ENCODE peak calls at places on chromosomes 16 and 17, in four cellular contexts. One of them, this sample, is unnamed.

GRCh38 chr17:36069131-36069530 is 5.1 kb downstream of the CCL18 start:
- DNase-seq in H4: no peak
- DNase-seq in stromal cell of bone marrow: no peak
- DNase-seq in neuronal stem cell: no peak
- DNase-seq in this sample: no peak

GRCh38 chr16:57092786-57093301 is 461 bp downstream of the CPNE2 start:
- DNase-seq in neuronal stem cell: no peak
- DNase-seq in H4: no peak
- DNase-seq in stromal cell of bone marrow: no peak
- DNase-seq in this sample: peak

GRCh38 chr17:66644311-66644710 is 190.6 kb upstream of the CACNG5 start:
- DNase-seq in stromal cell of bone marrow: no peak
- DNase-seq in H4: no peak
- DNase-seq in neuronal stem cell: no peak
- DNase-seq in this sample: no peak

GRCh38 chr16:760498-761343 is at the start of gene MSLN:
- DNase-seq in neuronal stem cell: no peak
- DNase-seq in H4: no peak
- DNase-seq in stromal cell of bone marrow: no peak
- DNase-seq in this sample: no peak

GRCh38 chr17:51189628-51190027 is 23.4 kb downstream of the NME2 start:
- DNase-seq in stromal cell of bone marrow: no peak
- DNase-seq in H4: no peak
- DNase-seq in neuronal stem cell: no peak
- DNase-seq in this sample: no peak

GRCh38 chr17:17315142-17315821 is 12.1 kb downstream of the NT5M start:
- DNase-seq in neuronal stem cell: no peak
- DNase-seq in H4: no peak
- DNase-seq in stromal cell of bone marrow: no peak
- DNase-seq in this sample: no peak

GRCh38 chr16:69921125-69921524 is 30.0 kb upstream of the CLEC18A start:
- DNase-seq in H4: no peak
- DNase-seq in stromal cell of bone marrow: peak
- DNase-seq in neuronal stem cell: no peak
- DNase-seq in this sample: no peak

GRCh38 chr16:12458591-12459400 is 344.9 kb downstream of the CPPED1 start:
- DNase-seq in stromal cell of bone marrow: no peak
- DNase-seq in H4: no peak
- DNase-seq in neuronal stem cell: no peak
- DNase-seq in this sample: peak

GRCh38 chr17:35923609-35924114 is 6.9 kb downstream of the RDM1 start:
- DNase-seq in neuronal stem cell: no peak
- DNase-seq in stromal cell of bone marrow: no peak
- DNase-seq in H4: no peak
- DNase-seq in this sample: no peak

GRCh38 chr17:21129023-21129681 is 2.4 kb downstream of the DHRS7B start:
- DNase-seq in neuronal stem cell: no peak
- DNase-seq in stromal cell of bone marrow: peak
- DNase-seq in H4: no peak
- DNase-seq in this sample: no peak

GRCh38 chr17:21171309-21171922 is 42.5 kb downstream of the TMEM11 start:
- DNase-seq in neuronal stem cell: no peak
- DNase-seq in H4: no peak
- DNase-seq in stromal cell of bone marrow: no peak
- DNase-seq in this sample: no peak

GRCh38 chr17:75783069-75783783 is 1.4 kb upstream of the UNK start:
- DNase-seq in stromal cell of bone marrow: peak
- DNase-seq in H4: peak
- DNase-seq in neuronal stem cell: no peak
- DNase-seq in this sample: no peak

GRCh38 chr17:30309591-30309990 is 17.8 kb upstream of the BLMH start:
- DNase-seq in H4: no peak
- DNase-seq in neuronal stem cell: no peak
- DNase-seq in stromal cell of bone marrow: no peak
- DNase-seq in this sample: no peak

GRCh38 chr17:44170499-44171201 is at the start of gene ASB16:
- DNase-seq in H4: no peak
- DNase-seq in neuronal stem cell: no peak
- DNase-seq in stromal cell of bone marrow: peak
- DNase-seq in this sample: no peak

GRCh38 chr17:39104046-39104445 is 47.4 kb downstream of the PLXDC1 start:
- DNase-seq in stromal cell of bone marrow: no peak
- DNase-seq in H4: no peak
- DNase-seq in neuronal stem cell: no peak
- DNase-seq in this sample: no peak

GRCh38 chr17:73740370-73740769 is 96.1 kb upstream of the SDK2 start:
- DNase-seq in H4: no peak
- DNase-seq in stromal cell of bone marrow: no peak
- DNase-seq in neuronal stem cell: no peak
- DNase-seq in this sample: no peak

GRCh38 chr16:51440096-51440495 is 289.0 kb upstream of the SALL1 start:
- DNase-seq in neuronal stem cell: no peak
- DNase-seq in stromal cell of bone marrow: no peak
- DNase-seq in H4: no peak
- DNase-seq in this sample: no peak

GRCh38 chr16:67843343-67843765 is 1.2 kb downstream of the THAP11 start:
- DNase-seq in neuronal stem cell: no peak
- DNase-seq in H4: no peak
- DNase-seq in stromal cell of bone marrow: no peak
- DNase-seq in this sample: no peak

GRCh38 chr17:44312396-44313104 is 4.1 kb downstream of the RUNDC3A start:
- DNase-seq in H4: no peak
- DNase-seq in stromal cell of bone marrow: no peak
- DNase-seq in neuronal stem cell: no peak
- DNase-seq in this sample: no peak

GRCh38 chr17:17474341-17474740 is 2.5 kb upstream of the MED9 start:
- DNase-seq in stromal cell of bone marrow: no peak
- DNase-seq in H4: no peak
- DNase-seq in neuronal stem cell: no peak
- DNase-seq in this sample: no peak

GRCh38 chr17:8649157-8650118 is 18.9 kb upstream of the MYH10 start:
- DNase-seq in stromal cell of bone marrow: peak
- DNase-seq in H4: no peak
- DNase-seq in neuronal stem cell: no peak
- DNase-seq in this sample: no peak

GRCh38 chr17:29726721-29727252 is 104.1 kb upstream of the CORO6 start:
- DNase-seq in H4: no peak
- DNase-seq in neuronal stem cell: no peak
- DNase-seq in stromal cell of bone marrow: no peak
- DNase-seq in this sample: no peak

GRCh38 chr16:177981-178676 is 1.6 kb downstream of the HBA1 start:
- DNase-seq in H4: no peak
- DNase-seq in stromal cell of bone marrow: no peak
- DNase-seq in neuronal stem cell: no peak
- DNase-seq in this sample: no peak

GRCh38 chr16:11024333-11025053 is 80.1 kb downstream of the CLEC16A start:
- DNase-seq in stromal cell of bone marrow: no peak
- DNase-seq in neuronal stem cell: no peak
- DNase-seq in H4: no peak
- DNase-seq in this sample: peak

GRCh38 chr17:48612854-48613691 is 2.0 kb downstream of the HOXB8 start:
- DNase-seq in neuronal stem cell: no peak
- DNase-seq in H4: peak
- DNase-seq in stromal cell of bone marrow: no peak
- DNase-seq in this sample: peak

GRCh38 chr17:32102697-32103096 is 39.6 kb upstream of the RHOT1 start:
- DNase-seq in stromal cell of bone marrow: no peak
- DNase-seq in H4: no peak
- DNase-seq in neuronal stem cell: no peak
- DNase-seq in this sample: no peak

GRCh38 chr16:5870886-5871715 is 773.5 kb upstream of the EEF2KMT start:
- DNase-seq in stromal cell of bone marrow: no peak
- DNase-seq in neuronal stem cell: no peak
- DNase-seq in H4: no peak
- DNase-seq in this sample: no peak

GRCh38 chr16:75620326-75621169 is 2.5 kb downstream of the ADAT1 start:
- DNase-seq in stromal cell of bone marrow: no peak
- DNase-seq in H4: no peak
- DNase-seq in neuronal stem cell: no peak
- DNase-seq in this sample: peak

GRCh38 chr16:49585143-49585542 is 211.5 kb downstream of the C16orf78 start:
- DNase-seq in H4: no peak
- DNase-seq in stromal cell of bone marrow: no peak
- DNase-seq in neuronal stem cell: no peak
- DNase-seq in this sample: no peak

GRCh38 chr17:81008140-81008539 is 16.5 kb downstream of the CHMP6 start:
- DNase-seq in H4: no peak
- DNase-seq in neuronal stem cell: no peak
- DNase-seq in stromal cell of bone marrow: no peak
- DNase-seq in this sample: no peak

GRCh38 chr16:30588651-30589050 is 3.2 kb upstream of the ZNF785 start:
- DNase-seq in H4: no peak
- DNase-seq in neuronal stem cell: no peak
- DNase-seq in stromal cell of bone marrow: no peak
- DNase-seq in this sample: no peak

GRCh38 chr17:81636505-81637288 is at the start of the genes NPLOC4 and TSPAN10:
- DNase-seq in stromal cell of bone marrow: peak
- DNase-seq in H4: peak
- DNase-seq in neuronal stem cell: peak
- DNase-seq in this sample: peak

GRCh38 chr17:75240394-75241142 is 20.8 kb downstream of the GGA3 start:
- DNase-seq in stromal cell of bone marrow: no peak
- DNase-seq in neuronal stem cell: peak
- DNase-seq in H4: peak
- DNase-seq in this sample: peak